ENCODE peak calls at places on chromosomes 11 and 22, in eight cellular contexts. L is esophagus squamous epithelium; J is stimulated activated CD4-positive, alpha-beta T cell treated with anti-CD3 and anti-CD28 coated beads, Interleukin-4, amount 100 ng/mL, for 48 hours; X is stimulated activated CD8-positive, alpha-beta memory T cell treated with anti-CD3 and anti-CD28 coated beads, Interleukin-4, amount 100 ng/mL, for 4 hours; H is endothelial cell of umbilical vein; U is A549; D is mammary epithelial cell; A is DMS53. T is an unnamed sample.

GRCh38 chr11:60776167-60776566 is 9.0 kb upstream of the MS4A10 start:
- DNase-seq in L (no peak), J (no peak), X (no peak), H (peak), U (no peak), D (no peak), A (no peak), T (no peak)

GRCh38 chr11:68306636-68307035 is 5.8 kb upstream of the LRP5 start:
- DNase-seq in L (no peak), J (no peak), X (no peak), H (no peak), U (no peak), D (no peak), A (no peak), T (no peak)

GRCh38 chr11:92980291-92980690 is 10.8 kb downstream of the MTNR1B start:
- DNase-seq in L (no peak), J (no peak), X (no peak), H (no peak), U (no peak), D (no peak), A (peak), T (no peak)

GRCh38 chr11:67304511-67305113 is 1.3 kb downstream of the SSH3 start:
- DNase-seq in L (no peak), J (no peak), X (no peak), H (no peak), U (no peak), D (no peak), A (no peak), T (no peak)

GRCh38 chr11:75203641-75204011 is 36.9 kb upstream of the TPBGL start:
- DNase-seq in L (no peak), J (no peak), X (no peak), H (no peak), U (no peak), D (no peak), A (peak), T (no peak)

GRCh38 chr11:75562836-75563484 is 907 bp downstream of the SERPINH1 start:
- DNase-seq in L (no peak), J (no peak), X (no peak), H (peak), U (peak), D (peak), A (peak), T (peak)

GRCh38 chr11:43905788-43906187 is 25.2 kb downstream of the ALKBH3 start:
- DNase-seq in L (no peak), J (no peak), X (no peak), H (peak), U (no peak), D (no peak), A (peak), T (no peak)

GRCh38 chr22:20324139-20324516 is 4.3 kb upstream of the DGCR6L start:
- DNase-seq in L (no peak), J (no peak), X (no peak), H (no peak), U (no peak), D (no peak), A (no peak), T (peak)

GRCh38 chr11:128889657-128890213 is 1.4 kb upstream of the KCNJ5 start:
- DNase-seq in L (no peak), J (no peak), X (no peak), H (no peak), U (no peak), D (no peak), A (no peak), T (peak)

GRCh38 chr11:47861762-47862161 is 13.6 kb upstream of the NUP160 start:
- DNase-seq in L (no peak), J (no peak), X (no peak), H (no peak), U (peak), D (no peak), A (no peak), T (no peak)

GRCh38 chr11:103024086-103024485 is 67.9 kb downstream of the DCUN1D5 start:
- DNase-seq in L (no peak), J (no peak), X (no peak), H (no peak), U (no peak), D (no peak), A (no peak), T (no peak)

GRCh38 chr22:49079027-49079725 is 748.5 kb downstream of the BRD1 start:
- DNase-seq in L (no peak), J (no peak), X (no peak), H (no peak), U (no peak), D (no peak), A (no peak), T (no peak)

GRCh38 chr11:85800595-85801342 is 10.2 kb downstream of the SYTL2 start:
- DNase-seq in L (no peak), J (no peak), X (no peak), H (no peak), U (no peak), D (no peak), A (no peak), T (no peak)

GRCh38 chr11:46557684-46558151 is 36.1 kb downstream of the AMBRA1 start:
- DNase-seq in L (no peak), J (no peak), X (no peak), H (no peak), U (peak), D (peak), A (peak), T (no peak)

GRCh38 chr11:1129666-1130160 is 28.0 kb upstream of the MUC5AC start:
- DNase-seq in L (no peak), J (no peak), X (no peak), H (no peak), U (no peak), D (no peak), A (no peak), T (no peak)

GRCh38 chr11:26571861-26572654 is at the start of gene MUC15:
- DNase-seq in L (no peak), J (no peak), X (no peak), H (no peak), U (no peak), D (no peak), A (no peak), T (no peak)

GRCh38 chr22:23068832-23069385 is 1.4 kb upstream of the GNAZ start:
- DNase-seq in L (no peak), J (no peak), X (no peak), H (no peak), U (no peak), D (no peak), A (no peak), T (no peak)

GRCh38 chr11:14336507-14337503 is 22.2 kb downstream of the RRAS2 start:
- DNase-seq in L (no peak), J (no peak), X (no peak), H (peak), U (peak), D (peak), A (peak), T (no peak)

GRCh38 chr22:40855104-40855959 is 1.1 kb downstream of the ST13 start:
- DNase-seq in L (no peak), J (no peak), X (no peak), H (no peak), U (no peak), D (peak), A (peak), T (no peak)

GRCh38 chr11:117840881-117841581 is 16.5 kb upstream of the FXYD2 start:
- DNase-seq in L (no peak), J (no peak), X (no peak), H (no peak), U (no peak), D (no peak), A (no peak), T (no peak)

GRCh38 chr11:128884703-128885338 is 6.3 kb upstream of the KCNJ5 start:
- DNase-seq in L (no peak), J (no peak), X (peak), H (peak), U (peak), D (peak), A (peak), T (peak)

GRCh38 chr22:36244522-36245391 is 5.4 kb upstream of the APOL2 start:
- DNase-seq in L (no peak), J (no peak), X (no peak), H (no peak), U (no peak), D (no peak), A (no peak), T (no peak)